ENCODE peak calls at places on chromosome 3, in nine cellular contexts. H is GM19239; N is amniotic epithelial cell; J is EL; R is GM12865; S is effector memory CD8-positive, alpha-beta T cell; L is iris pigment epithelial cell; Y is ovary; K is stimulated activated CD4-positive, alpha-beta T cell treated with anti-CD3 and anti-CD28 coated beads, Interleukin-1b, Interleukin-23, amount 100 ng/mL, for 24 hours. F is an unnamed sample.

GRCh38 chr3:127959873-127960272 is 44.8 kb downstream of the KBTBD12 start:
- DNase-seq in L (no peak), N (peak), Y (no peak), S (no peak), J (peak), K (no peak), H (no peak), R (peak), F (peak)

GRCh38 chr3:147395975-147396708 is 10.2 kb downstream of the ZIC4 start:
- DNase-seq in K (no peak), L (no peak), J (no peak), R (no peak), N (no peak), H (no peak), S (no peak), Y (no peak), F (no peak)

GRCh38 chr3:188153949-188154757 is at the start of gene LPP:
- DNase-seq in S (peak), J (peak), N (peak), R (peak), L (peak), K (peak), H (peak), Y (peak), F (peak)

GRCh38 chr3:120536642-120537041 is 59.5 kb upstream of the NDUFB4 start:
- DNase-seq in J (no peak), Y (no peak), R (no peak), S (no peak), N (no peak), H (no peak), K (no peak), L (no peak), F (no peak)

GRCh38 chr3:100335137-100335833 is 728 bp downstream of the NIT2 start:
- DNase-seq in R (peak), Y (peak), K (no peak), S (peak), N (peak), J (peak), H (peak), L (peak), F (peak)

GRCh38 chr3:21718943-21719591 is 31.9 kb downstream of the ZNF385D start:
- DNase-seq in N (no peak), R (no peak), J (no peak), K (no peak), L (no peak), H (no peak), Y (no peak), S (no peak), F (no peak)

GRCh38 chr3:191476053-191476787 is 15.3 kb downstream of the PYDC2 start:
- DNase-seq in N (no peak), H (no peak), R (no peak), S (no peak), K (no peak), J (no peak), L (no peak), Y (no peak), F (peak)

GRCh38 chr3:152302521-152303021 is 33.8 kb downstream of the MBNL1 start:
- DNase-seq in H (no peak), N (peak), S (no peak), K (no peak), J (peak), R (peak), Y (peak), L (peak), F (peak)

GRCh38 chr3:152301745-152302181 is 33.0 kb downstream of the MBNL1 start:
- DNase-seq in S (no peak), N (no peak), H (no peak), R (peak), Y (no peak), K (no peak), L (no peak), J (no peak), F (no peak)

GRCh38 chr3:45417949-45418847 is 29.8 kb downstream of the LARS2 start:
- DNase-seq in R (no peak), H (no peak), L (peak), J (no peak), S (no peak), K (no peak), N (no peak), Y (no peak), F (no peak)

GRCh38 chr3:60045686-60046085 is 995.9 kb upstream of the CFAP20DC start:
- DNase-seq in K (no peak), S (no peak), N (no peak), J (no peak), L (no peak), Y (no peak), R (no peak), H (no peak), F (no peak)

F was measured in mesenchymal stem cell.